ENCODE peak calls at places on chromosomes 5 and 9, in eight cellular contexts. One of them, this sample, is unnamed.

GRCh38 chr9:80552931-80553330 is 981.2 kb downstream of the TLE4 start:
- DNase-seq in iPS DF 6.9: no peak
- DNase-seq in tibial nerve: peak
- DNase-seq in fibroblast of pulmonary artery: peak
- DNase-seq in HCT116: no peak
- DNase-seq in AG09309: no peak
- DNase-seq in HL-60: peak
- DNase-seq in fibroblast of lung: peak
- DNase-seq in this sample: peak

GRCh38 chr9:75148551-75148950 is 60.2 kb downstream of the OSTF1 start:
- DNase-seq in AG09309: peak
- DNase-seq in HCT116: no peak
- DNase-seq in iPS DF 6.9: no peak
- DNase-seq in fibroblast of pulmonary artery: peak
- DNase-seq in HL-60: no peak
- DNase-seq in tibial nerve: no peak
- DNase-seq in fibroblast of lung: peak
- DNase-seq in this sample: peak

GRCh38 chr9:132631280-132631679 is 38.5 kb downstream of the DDX31 start:
- DNase-seq in AG09309: peak
- DNase-seq in fibroblast of lung: peak
- DNase-seq in HCT116: no peak
- DNase-seq in tibial nerve: no peak
- DNase-seq in HL-60: no peak
- DNase-seq in iPS DF 6.9: no peak
- DNase-seq in fibroblast of pulmonary artery: no peak
- DNase-seq in this sample: peak

GRCh38 chr5:135993894-135994514 is 34.8 kb upstream of the TGFBI start:
- DNase-seq in fibroblast of lung: peak
- DNase-seq in tibial nerve: no peak
- DNase-seq in iPS DF 6.9: no peak
- DNase-seq in HL-60: no peak
- DNase-seq in HCT116: no peak
- DNase-seq in AG09309: no peak
- DNase-seq in fibroblast of pulmonary artery: no peak
- DNase-seq in this sample: peak

GRCh38 chr5:56105511-56106372 is 111.0 kb upstream of the IL6ST start:
- DNase-seq in AG09309: no peak
- DNase-seq in HL-60: no peak
- DNase-seq in fibroblast of pulmonary artery: no peak
- DNase-seq in tibial nerve: no peak
- DNase-seq in HCT116: no peak
- DNase-seq in fibroblast of lung: no peak
- DNase-seq in iPS DF 6.9: no peak
- DNase-seq in this sample: no peak

GRCh38 chr5:76125888-76126287 is 42.7 kb downstream of the SV2C start:
- DNase-seq in iPS DF 6.9: no peak
- DNase-seq in HL-60: no peak
- DNase-seq in tibial nerve: no peak
- DNase-seq in fibroblast of pulmonary artery: no peak
- DNase-seq in AG09309: no peak
- DNase-seq in fibroblast of lung: no peak
- DNase-seq in HCT116: no peak
- DNase-seq in this sample: no peak

GRCh38 chr9:114012126-114012525 is 66.0 kb downstream of the AMBP start:
- DNase-seq in fibroblast of pulmonary artery: no peak
- DNase-seq in fibroblast of lung: no peak
- DNase-seq in HCT116: no peak
- DNase-seq in tibial nerve: peak
- DNase-seq in AG09309: no peak
- DNase-seq in HL-60: no peak
- DNase-seq in iPS DF 6.9: no peak
- DNase-seq in this sample: no peak

GRCh38 chr5:112016980-112017379 is 260.0 kb upstream of the NREP start:
- DNase-seq in AG09309: no peak
- DNase-seq in tibial nerve: no peak
- DNase-seq in fibroblast of lung: no peak
- DNase-seq in HL-60: no peak
- DNase-seq in iPS DF 6.9: no peak
- DNase-seq in fibroblast of pulmonary artery: no peak
- DNase-seq in HCT116: no peak
- DNase-seq in this sample: no peak

GRCh38 chr5:37738057-37738691 is 101.7 kb downstream of the GDNF start:
- DNase-seq in iPS DF 6.9: no peak
- DNase-seq in fibroblast of pulmonary artery: peak
- DNase-seq in HCT116: peak
- DNase-seq in AG09309: peak
- DNase-seq in HL-60: no peak
- DNase-seq in tibial nerve: peak
- DNase-seq in fibroblast of lung: peak
- DNase-seq in this sample: peak

GRCh38 chr5:128287740-128288139 is 204.2 kb downstream of the SLC12A2 start:
- DNase-seq in tibial nerve: no peak
- DNase-seq in HL-60: no peak
- DNase-seq in fibroblast of lung: no peak
- DNase-seq in HCT116: no peak
- DNase-seq in iPS DF 6.9: no peak
- DNase-seq in AG09309: no peak
- DNase-seq in fibroblast of pulmonary artery: no peak
- DNase-seq in this sample: no peak

DNA sequence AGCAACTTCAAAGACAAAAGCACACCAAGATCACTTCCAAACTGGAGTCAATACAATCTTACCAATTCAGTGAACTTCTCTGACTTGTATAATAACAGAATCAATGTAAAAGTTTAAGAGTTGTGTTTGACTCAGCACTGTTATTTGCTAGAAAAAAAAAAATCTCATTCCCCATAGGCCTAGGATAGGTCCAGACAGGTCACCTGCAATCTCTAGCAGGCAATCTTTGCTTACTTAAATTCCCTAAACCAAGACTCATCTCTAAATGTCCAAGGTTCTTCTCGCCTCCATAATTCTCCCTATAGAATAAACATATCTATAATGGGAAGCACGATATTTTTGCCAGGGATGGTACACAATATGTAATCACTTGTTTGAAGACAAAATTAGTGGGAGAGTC is 2.5 kb downstream of the FAM169A start:
- DNase-seq in AG09309: no peak
- DNase-seq in iPS DF 6.9: no peak
- DNase-seq in tibial nerve: no peak
- DNase-seq in HL-60: no peak
- DNase-seq in fibroblast of pulmonary artery: no peak
- DNase-seq in HCT116: no peak
- DNase-seq in fibroblast of lung: no peak
- DNase-seq in this sample: no peak
- H3K4me3 ChIP-seq in AG09309: no peak
- H3K4me3 ChIP-seq in iPS DF 6.9: no peak
- H3K4me3 ChIP-seq in tibial nerve: no peak
- H3K4me3 ChIP-seq in HL-60: no peak
- H3K4me3 ChIP-seq in fibroblast of pulmonary artery: no peak
- H3K4me3 ChIP-seq in HCT116: no peak
- H3K4me3 ChIP-seq in fibroblast of lung: no peak
- H3K4me3 ChIP-seq in this sample: no peak

DNA sequence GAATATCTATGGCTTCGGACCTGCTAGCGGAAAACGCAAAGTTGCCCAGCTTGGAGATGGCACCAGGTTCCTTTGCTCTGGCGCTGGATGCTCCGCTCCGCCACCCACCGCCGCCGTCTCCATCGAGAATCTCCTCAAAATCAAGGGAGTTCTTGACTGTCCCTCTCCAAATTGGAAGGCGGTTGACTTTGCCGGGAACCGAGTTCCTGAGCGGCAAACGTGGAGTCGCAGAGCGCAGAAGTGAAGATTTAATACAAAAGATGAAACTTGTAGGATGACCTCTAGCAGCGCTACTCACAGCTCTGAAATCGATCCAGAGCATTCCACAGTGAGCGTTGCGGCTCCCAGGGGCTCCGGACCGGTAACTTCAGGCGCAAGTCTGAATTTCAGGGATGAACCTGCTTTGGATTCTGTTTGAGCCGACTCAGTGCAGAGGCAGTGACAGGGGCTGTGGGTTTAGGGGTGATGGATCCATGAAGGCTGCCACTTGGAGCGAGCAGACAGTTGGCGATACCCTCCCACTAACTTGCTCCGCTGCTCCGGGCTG is 1641.5 kb upstream of the C9orf72 start:
- DNase-seq in HCT116: no peak
- DNase-seq in AG09309: no peak
- DNase-seq in HL-60: no peak
- DNase-seq in iPS DF 6.9: peak
- DNase-seq in fibroblast of lung: no peak
- DNase-seq in fibroblast of pulmonary artery: no peak
- DNase-seq in tibial nerve: no peak
- DNase-seq in this sample: no peak
- H3K4me3 ChIP-seq in HCT116: no peak
- H3K4me3 ChIP-seq in AG09309: no peak
- H3K4me3 ChIP-seq in HL-60: no peak
- H3K4me3 ChIP-seq in iPS DF 6.9: peak
- H3K4me3 ChIP-seq in fibroblast of lung: no peak
- H3K4me3 ChIP-seq in fibroblast of pulmonary artery: peak
- H3K4me3 ChIP-seq in tibial nerve: no peak
- H3K4me3 ChIP-seq in this sample: peak

DNA sequence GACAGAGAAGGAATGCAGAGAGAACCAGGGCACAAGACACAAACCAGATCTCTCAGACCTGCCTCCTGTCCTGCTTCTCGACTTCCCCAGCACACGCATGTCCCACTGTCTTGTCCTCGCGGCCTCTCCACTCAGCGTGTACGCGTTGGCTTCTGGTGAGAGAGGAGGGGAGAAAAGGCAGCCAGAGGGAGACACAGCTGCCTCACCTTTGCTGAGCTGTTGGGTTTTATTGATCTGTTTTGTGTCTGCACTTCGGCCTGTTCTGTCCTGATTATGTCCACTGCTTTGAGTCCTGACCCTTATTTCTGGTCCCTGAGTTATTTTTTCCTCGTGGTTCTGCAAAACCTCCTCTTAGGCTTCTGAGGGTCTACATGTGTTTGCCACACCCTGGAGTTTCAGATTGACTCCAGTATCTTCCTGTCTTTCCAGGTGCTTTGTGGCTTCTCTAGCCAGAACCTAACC is 87.5 kb upstream of the AGXT2 start:
- DNase-seq in fibroblast of pulmonary artery: no peak
- DNase-seq in tibial nerve: no peak
- DNase-seq in fibroblast of lung: no peak
- DNase-seq in iPS DF 6.9: no peak
- DNase-seq in HCT116: no peak
- DNase-seq in HL-60: no peak
- DNase-seq in AG09309: no peak
- DNase-seq in this sample: no peak
- H3K4me3 ChIP-seq in fibroblast of pulmonary artery: no peak
- H3K4me3 ChIP-seq in tibial nerve: no peak
- H3K4me3 ChIP-seq in fibroblast of lung: no peak
- H3K4me3 ChIP-seq in iPS DF 6.9: no peak
- H3K4me3 ChIP-seq in HCT116: no peak
- H3K4me3 ChIP-seq in HL-60: no peak
- H3K4me3 ChIP-seq in AG09309: no peak
- H3K4me3 ChIP-seq in this sample: no peak

GRCh38 chr5:157267025-157267424 is 1.1 kb downstream of the CYFIP2 start:
- DNase-seq in iPS DF 6.9: no peak
- DNase-seq in HCT116: no peak
- DNase-seq in AG09309: no peak
- DNase-seq in HL-60: no peak
- DNase-seq in fibroblast of pulmonary artery: no peak
- DNase-seq in tibial nerve: no peak
- DNase-seq in fibroblast of lung: no peak
- DNase-seq in this sample: no peak
- H3K4me3 ChIP-seq in iPS DF 6.9: peak
- H3K4me3 ChIP-seq in HCT116: peak
- H3K4me3 ChIP-seq in AG09309: no peak
- H3K4me3 ChIP-seq in HL-60: peak
- H3K4me3 ChIP-seq in fibroblast of pulmonary artery: no peak
- H3K4me3 ChIP-seq in tibial nerve: no peak
- H3K4me3 ChIP-seq in fibroblast of lung: no peak
- H3K4me3 ChIP-seq in this sample: no peak

GRCh38 chr9:93861736-93862358 is 93.3 kb downstream of the BARX1 start:
- DNase-seq in iPS DF 6.9: no peak
- DNase-seq in AG09309: no peak
- DNase-seq in HCT116: no peak
- DNase-seq in fibroblast of lung: no peak
- DNase-seq in tibial nerve: no peak
- DNase-seq in HL-60: no peak
- DNase-seq in fibroblast of pulmonary artery: no peak
- DNase-seq in this sample: no peak
- H3K4me3 ChIP-seq in iPS DF 6.9: no peak
- H3K4me3 ChIP-seq in AG09309: no peak
- H3K4me3 ChIP-seq in HCT116: no peak
- H3K4me3 ChIP-seq in fibroblast of lung: no peak
- H3K4me3 ChIP-seq in tibial nerve: no peak
- H3K4me3 ChIP-seq in HL-60: no peak
- H3K4me3 ChIP-seq in fibroblast of pulmonary artery: no peak
- H3K4me3 ChIP-seq in this sample: no peak